ENCODE peak calls at places on chromosomes 2 and 18, in eight cellular contexts. X is AG09319; P is GM23248; Z is ELR; J is stimulated activated CD4-positive, alpha-beta T cell treated with anti-CD3 and anti-CD28 coated beads, Interleukin-15, amount 100 ng/mL, for 24 hours; G is Daoy; C is putamen; U is activated CD4-positive, alpha-beta T cell treated with anti-CD3 and anti-CD28 coated beads, Interleukin-2, amount 50 U/mL, for 48 hours. I is an unnamed sample.

GRCh38 chr2:158486970-158487325 is 30.2 kb downstream of the PKP4 start:
- DNase-seq in X (no peak), P (peak; percentile 69), Z (peak; percentile 62), J (no peak), G (peak; percentile 41), C (no peak), U (no peak), I (peak; percentile 37)

GRCh38 chr2:218166791-218167190 is at the start of gene CXCR1:
- DNase-seq in X (no peak), P (no peak), Z (no peak), J (peak; percentile 15), G (no peak), C (no peak), U (peak; percentile 8), I (no peak)

GRCh38 chr2:141508806-141509595 is 621.8 kb downstream of the LRP1B start:
- DNase-seq in X (no peak), P (no peak), Z (no peak), J (no peak), G (no peak), C (peak; percentile 50), U (no peak), I (no peak)

GRCh38 chr2:231351648-231352047 is 43.9 kb upstream of the B3GNT7 start:
- DNase-seq in X (no peak), P (no peak), Z (no peak), J (no peak), G (no peak), C (no peak), U (no peak), I (no peak)

GRCh38 chr2:228689049-228689448 is 507.6 kb upstream of the SPHKAP start:
- DNase-seq in X (no peak), P (peak; percentile 24), Z (peak; percentile 62), J (no peak), G (peak; percentile 11), C (no peak), U (no peak), I (no peak)

GRCh38 chr2:60827369-60827768 is 54.0 kb upstream of the REL start:
- DNase-seq in X (no peak), P (no peak), Z (no peak), J (no peak), G (peak; percentile 7), C (no peak), U (no peak), I (no peak)

GRCh38 chr2:113291191-113291590 is 12.5 kb upstream of the PAX8 start:
- DNase-seq in X (no peak), P (no peak), Z (no peak), J (no peak), G (no peak), C (no peak), U (no peak), I (no peak)

GRCh38 chr2:224042191-224042696 is 3.2 kb upstream of the SERPINE2 start:
- DNase-seq in X (no peak), P (no peak), Z (no peak), J (no peak), G (no peak), C (peak; percentile 81), U (no peak), I (no peak)

GRCh38 chr2:168378960-168379669 is 77.0 kb upstream of the CERS6 start:
- DNase-seq in X (no peak), P (no peak), Z (no peak), J (no peak), G (no peak), C (no peak), U (no peak), I (no peak)

GRCh38 chr2:201847483-201847882 is 41.1 kb downstream of the CDK15 start:
- DNase-seq in X (no peak), P (peak; percentile 31), Z (no peak), J (no peak), G (peak; percentile 25), C (no peak), U (no peak), I (no peak)

GRCh38 chr2:128311755-128312341 is 6.8 kb downstream of the HS6ST1 start:
- DNase-seq in X (no peak), P (no peak), Z (no peak), J (peak; percentile 1), G (no peak), C (no peak), U (peak; percentile 1), I (no peak)

GRCh38 chr2:240226672-240227537 is 86.4 kb upstream of the OTOS start:
- DNase-seq in X (no peak), P (no peak), Z (no peak), J (no peak), G (no peak), C (no peak), U (no peak), I (no peak)

GRCh38 chr18:28175047-28175929 is 1.6 kb downstream of the CDH2 start:
- DNase-seq in X (no peak), P (peak; percentile 83), Z (peak; percentile 61), J (peak; percentile 2), G (peak; percentile 46), C (peak; percentile 45), U (no peak), I (peak; percentile 59)

GRCh38 chr2:27372937-27373336 is 2.5 kb downstream of the SNX17 start:
- DNase-seq in X (no peak), P (no peak), Z (no peak), J (no peak), G (no peak), C (no peak), U (no peak), I (no peak)

GRCh38 chr2:63692002-63692606 is 103.3 kb downstream of the MDH1 start:
- DNase-seq in X (peak; percentile 49), P (peak; percentile 67), Z (peak; percentile 68), J (no peak), G (peak; percentile 14), C (peak; percentile 10), U (no peak), I (peak; percentile 46)

I was measured in RCC 7860.